ENCODE peak calls at places on chromosome 6, in eight cellular contexts. E is uterus, N is psoas muscle, M is fibroblast of mammary gland, A is mammary epithelial cell, Y is breast epithelium, X is hepatocyte, S is cardiac fibroblast. B is an unnamed sample.

GRCh38 chr6:12507641-12508040 is 208.9 kb upstream of the PHACTR1 start:
- DNase-seq in M (no peak), S (peak), X (no peak), N (no peak), Y (no peak), E (no peak), A (no peak), B (no peak)

GRCh38 chr6:54053893-54054391 is 57.3 kb upstream of the MLIP start:
- DNase-seq in N (peak), M (peak), X (peak), S (peak), E (no peak), A (peak), Y (no peak), B (peak)

GRCh38 chr6:107823047-107823557 is 1.0 kb downstream of the SCML4 start:
- DNase-seq in M (no peak), N (no peak), A (no peak), Y (no peak), S (no peak), E (no peak), X (no peak), B (no peak)

GRCh38 chr6:151389640-151390275 is 1.6 kb downstream of the ZBTB2 start:
- DNase-seq in M (peak), Y (peak), X (peak), N (peak), A (peak), E (peak), S (peak), B (peak)

GRCh38 chr6:25137497-25137896 is 141.7 kb upstream of the CARMIL1 start:
- DNase-seq in E (no peak), Y (no peak), A (no peak), X (no peak), S (no peak), N (no peak), M (peak), B (no peak)

GRCh38 chr6:38806271-38806670 is 91.2 kb downstream of the DNAH8 start:
- DNase-seq in A (no peak), S (no peak), M (no peak), X (no peak), N (no peak), E (no peak), Y (no peak), B (no peak)

GRCh38 chr6:139597781-139598368 is 223.4 kb upstream of the CITED2 start:
- DNase-seq in E (peak), Y (no peak), S (peak), A (peak), N (peak), X (peak), M (peak), B (peak)

GRCh38 chr6:154232013-154232920 is 124.3 kb downstream of the IPCEF1 start:
- DNase-seq in M (peak), E (no peak), X (no peak), N (no peak), Y (no peak), S (no peak), A (no peak), B (no peak)

GRCh38 chr6:90536516-90536915 is 50.4 kb downstream of the MAP3K7 start:
- DNase-seq in E (no peak), X (no peak), S (no peak), N (no peak), Y (no peak), A (no peak), M (no peak), B (peak)

GRCh38 chr6:154815938-154816820 is 83.0 kb downstream of the SCAF8 start:
- DNase-seq in N (no peak), Y (no peak), X (no peak), S (no peak), M (peak), E (no peak), A (no peak), B (no peak)

GRCh38 chr6:166499350-166500163 is 86.9 kb downstream of the RAMACL start:
- DNase-seq in X (no peak), E (no peak), S (no peak), Y (no peak), M (no peak), A (no peak), N (no peak), B (no peak)

GRCh38 chr6:161228911-161229591 is 44.8 kb downstream of the AGPAT4 start:
- DNase-seq in S (peak), E (no peak), X (peak), M (peak), Y (no peak), N (no peak), A (peak), B (peak)

GRCh38 chr6:135568366-135568765 is 70.8 kb upstream of the AHI1 start:
- DNase-seq in S (peak), M (peak), A (no peak), X (peak), E (no peak), Y (no peak), N (no peak), B (peak)

GRCh38 chr6:99614430-99615161 is 8.0 kb downstream of the PRDM13 start:
- DNase-seq in N (no peak), S (no peak), M (no peak), E (no peak), X (peak), Y (no peak), A (no peak), B (no peak)

GRCh38 chr6:166556871-166557322 is 29.6 kb downstream of the RAMACL start:
- DNase-seq in M (peak), A (peak), Y (peak), S (peak), E (peak), N (peak), X (no peak), B (peak)

GRCh38 chr6:169954977-169955376 is 203.6 kb downstream of the ERMARD start:
- DNase-seq in N (no peak), E (no peak), X (no peak), S (no peak), M (no peak), Y (no peak), A (no peak), B (no peak)

GRCh38 chr6:41428402-41428994 is 93.1 kb downstream of the NCR2 start:
- DNase-seq in X (peak), E (peak), A (no peak), Y (no peak), N (peak), S (no peak), M (no peak), B (no peak)

GRCh38 chr6:168744866-168745265 is 303.9 kb downstream of the SMOC2 start:
- DNase-seq in Y (no peak), M (no peak), E (no peak), S (no peak), A (no peak), X (no peak), N (no peak), B (no peak)

GRCh38 chr6:116064626-116065025 is 3.9 kb upstream of the FRK start:
- DNase-seq in A (no peak), N (no peak), X (no peak), E (no peak), M (no peak), S (peak), Y (no peak), B (no peak)

GRCh38 chr6:30781362-30781696 is 37.0 kb upstream of the IER3 start:
- DNase-seq in X (no peak), N (peak), E (no peak), M (no peak), Y (no peak), S (no peak), A (no peak), B (no peak)

GRCh38 chr6:10585232-10585887 is 64.2 kb downstream of the GCNT2 start:
- DNase-seq in M (no peak), E (no peak), X (peak), Y (no peak), S (no peak), N (no peak), A (no peak), B (no peak)

GRCh38 chr6:81950877-81951276 is 198.4 kb upstream of the TENT5A start:
- DNase-seq in N (no peak), A (peak), S (no peak), Y (no peak), X (no peak), M (peak), E (no peak), B (peak)

GRCh38 chr6:97850458-97851218 is 567.6 kb upstream of the MMS22L start:
- DNase-seq in S (peak), M (peak), N (no peak), E (no peak), Y (no peak), A (no peak), X (peak), B (peak)

GRCh38 chr6:116218172-116218633 is 35.7 kb downstream of the TSPYL4 start:
- DNase-seq in X (peak), S (peak), A (no peak), N (no peak), M (peak), E (no peak), Y (no peak), B (peak)

GRCh38 chr6:47483853-47484546 is 6.4 kb downstream of the CD2AP start:
- DNase-seq in X (no peak), M (peak), S (no peak), A (peak), Y (no peak), E (no peak), N (no peak), B (no peak)

GRCh38 chr6:16239090-16239797 is 857 bp downstream of the GMPR start:
- DNase-seq in E (peak), Y (no peak), X (peak), S (peak), A (peak), N (peak), M (no peak), B (peak)

GRCh38 chr6:75752365-75752764 is 3.3 kb downstream of the MYO6 start:
- DNase-seq in A (peak), N (no peak), X (peak), Y (no peak), E (no peak), M (no peak), S (no peak), B (no peak)

GRCh38 chr6:474454-475185 is 83.1 kb downstream of the IRF4 start:
- DNase-seq in E (no peak), X (no peak), S (no peak), A (no peak), N (no peak), M (no peak), Y (no peak), B (peak)
- H3K4me3 ChIP-seq in E (no peak), X (no peak), S (no peak), A (no peak), N (no peak), M (no peak), Y (no peak), B (no peak)

DNA sequence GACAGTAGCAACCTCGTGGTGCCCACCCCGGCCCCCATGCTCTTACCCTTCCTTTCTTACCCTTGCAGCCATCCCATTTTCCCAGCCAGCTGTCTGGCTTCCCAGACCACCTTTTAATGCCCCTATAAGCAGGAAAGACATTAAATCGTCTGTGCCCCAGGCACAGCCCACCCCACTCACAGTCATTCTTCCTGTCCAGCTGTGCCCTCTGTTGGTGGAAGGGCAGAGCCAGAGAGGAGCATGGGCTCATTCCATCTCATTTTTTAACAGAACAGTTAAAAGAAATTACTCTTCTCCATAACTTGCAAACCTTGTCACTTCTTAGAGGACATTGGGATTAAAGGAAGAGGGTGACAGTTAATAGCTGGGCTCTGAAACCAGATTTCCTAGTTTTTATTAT is 240.5 kb downstream of the NRN1 start:
- DNase-seq in E (no peak), A (no peak), S (no peak), N (no peak), Y (no peak), X (no peak), M (no peak), B (no peak)
- TF ChIP-seq CTCF in E (no peak), A (no peak), S (peak), N (peak), Y (no peak), X (no peak), M (peak), B (peak)

DNA sequence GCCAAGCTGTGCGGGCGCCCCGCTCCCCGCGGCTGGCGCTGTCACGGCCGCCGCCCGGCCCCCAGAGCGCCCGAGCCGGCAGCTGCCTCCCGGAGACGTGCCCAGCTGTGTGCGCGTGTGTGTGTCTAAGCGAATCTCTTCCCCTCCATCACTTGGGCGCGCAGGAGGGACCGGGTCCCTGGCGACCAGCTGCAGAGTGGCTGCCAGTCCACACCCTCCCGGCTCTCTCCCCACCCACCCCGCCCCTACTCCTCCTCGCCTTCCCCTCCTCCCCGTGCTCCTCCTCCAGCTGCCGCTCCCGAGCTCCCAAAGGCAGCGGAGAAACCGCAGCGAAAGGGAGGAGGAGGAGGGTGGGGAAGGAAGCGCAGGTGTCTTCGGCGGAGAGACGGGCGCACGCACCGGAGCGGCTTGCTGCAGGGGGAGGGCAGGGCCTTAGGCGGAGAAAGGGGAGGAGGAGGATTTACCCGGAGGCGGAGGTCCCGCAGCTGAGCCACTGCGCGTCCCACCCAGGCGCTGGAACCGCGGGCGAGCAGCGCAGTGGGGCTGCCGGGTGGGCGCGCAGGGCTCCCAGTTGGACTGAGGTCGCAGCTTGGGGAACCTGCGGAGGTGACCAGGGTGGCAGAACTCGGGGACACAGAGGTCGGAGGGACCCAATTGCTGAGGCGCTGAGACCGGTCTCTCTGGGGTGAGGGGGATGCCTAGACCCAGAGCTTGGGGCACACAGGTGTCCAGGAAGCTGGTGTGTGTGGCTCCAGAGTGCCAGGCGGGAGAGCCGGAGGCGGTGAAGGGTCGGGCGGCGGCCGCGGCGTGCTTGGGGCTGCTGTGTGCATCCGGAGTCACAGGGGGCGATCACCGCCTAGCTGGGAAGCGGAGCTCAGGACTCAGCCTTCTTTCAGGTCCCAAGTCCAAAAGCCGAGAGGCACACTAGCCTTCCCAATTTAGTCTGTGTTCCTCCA is at the start of gene HS3ST5:
- DNase-seq in S (peak), M (peak), A (peak), N (peak), Y (no peak), X (peak), E (no peak), B (peak)
- H3K4me3 ChIP-seq in S (peak), M (peak), A (peak), N (peak), Y (peak), X (peak), E (peak), B (peak)

GRCh38 chr6:3848925-3849605 is at the start of gene FAM50B:
- DNase-seq in Y (peak), N (peak), E (peak), X (peak), M (peak), S (peak), A (peak), B (peak)
- TF ChIP-seq CTCF in Y (peak), N (peak), E (peak), X (peak), M (peak), S (peak), A (peak), B (peak)

GRCh38 chr6:37523412-37523811 is 23.7 kb upstream of the CCDC167 start:
- DNase-seq in N (no peak), Y (no peak), X (no peak), M (no peak), E (no peak), A (no peak), S (no peak), B (no peak)

GRCh38 chr6:37522836-37523235 is 23.1 kb upstream of the CCDC167 start:
- DNase-seq in Y (no peak), N (no peak), S (no peak), E (no peak), M (no peak), A (no peak), X (no peak), B (no peak)

GRCh38 chr6:37525460-37526357 is 26.0 kb upstream of the CCDC167 start:
- DNase-seq in S (no peak), N (no peak), E (no peak), A (no peak), Y (no peak), M (peak), X (peak), B (peak)

GRCh38 chr6:37524919-37525318 is 25.2 kb upstream of the CCDC167 start:
- DNase-seq in Y (no peak), X (no peak), M (no peak), S (no peak), E (no peak), N (no peak), A (no peak), B (no peak)

GRCh38 chr6:37524025-37524647 is 24.4 kb upstream of the CCDC167 start:
- DNase-seq in N (no peak), S (no peak), X (no peak), A (no peak), E (no peak), Y (no peak), M (peak), B (peak)
- H3K4me3 ChIP-seq in N (no peak), S (no peak), X (no peak), A (no peak), E (no peak), Y (no peak), M (no peak), B (no peak)

GRCh38 chr6:44667668-44668390 is 280.3 kb downstream of the CDC5L start:
- DNase-seq in S (peak), Y (no peak), N (no peak), E (no peak), M (no peak), A (no peak), X (peak), B (peak)

GRCh38 chr6:44668976-44669934 is 281.7 kb downstream of the CDC5L start:
- DNase-seq in M (no peak), Y (no peak), X (no peak), E (no peak), A (no peak), S (no peak), N (no peak), B (no peak)

GRCh38 chr6:44670146-44670545 is 282.6 kb downstream of the CDC5L start:
- DNase-seq in S (no peak), M (no peak), A (no peak), X (no peak), E (no peak), Y (no peak), N (no peak), B (no peak)

GRCh38 chr6:44667226-44667625 is 279.7 kb downstream of the CDC5L start:
- DNase-seq in N (no peak), M (peak), E (no peak), S (peak), A (peak), X (no peak), Y (no peak), B (peak)

GRCh38 chr6:44668391-44668930 is 281.0 kb downstream of the CDC5L start:
- DNase-seq in M (no peak), X (no peak), Y (no peak), N (no peak), E (no peak), S (no peak), A (no peak), B (no peak)
- TF ChIP-seq CTCF in M (no peak), X (no peak), Y (no peak), N (no peak), E (no peak), S (no peak), A (no peak), B (no peak)

DNA sequence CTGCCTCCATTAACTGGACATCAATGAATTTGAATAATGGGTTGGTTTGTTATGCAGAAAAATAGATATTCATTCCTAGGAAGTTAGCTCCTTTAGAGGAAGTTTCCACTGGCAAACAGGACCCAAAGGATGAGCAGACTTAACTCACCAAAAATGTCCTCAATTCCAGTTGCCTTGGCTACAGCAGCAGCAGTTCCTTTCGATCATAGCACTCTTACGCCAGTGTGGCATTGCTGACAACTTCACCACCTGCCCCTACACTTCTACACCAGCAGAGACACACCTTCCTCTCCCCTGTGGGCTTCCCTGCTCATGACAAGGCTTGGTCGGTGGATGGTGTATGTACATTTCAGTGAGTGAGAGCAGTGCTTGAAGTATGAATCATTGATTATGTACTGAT is 532.8 kb downstream of the QKI start:
- DNase-seq in E (no peak), Y (no peak), N (no peak), A (no peak), X (no peak), S (no peak), M (no peak), B (no peak)
- H3K4me3 ChIP-seq in E (no peak), Y (no peak), N (no peak), A (no peak), X (no peak), S (no peak), M (no peak), B (no peak)

GRCh38 chr6:2209226-2209809 is 36.1 kb downstream of the GMDS start:
- DNase-seq in Y (no peak), N (no peak), M (peak), A (peak), E (no peak), X (peak), S (peak), B (peak)
- TF ChIP-seq CTCF in Y (peak), N (peak), M (peak), A (peak), E (no peak), X (peak), S (peak), B (peak)

DNA sequence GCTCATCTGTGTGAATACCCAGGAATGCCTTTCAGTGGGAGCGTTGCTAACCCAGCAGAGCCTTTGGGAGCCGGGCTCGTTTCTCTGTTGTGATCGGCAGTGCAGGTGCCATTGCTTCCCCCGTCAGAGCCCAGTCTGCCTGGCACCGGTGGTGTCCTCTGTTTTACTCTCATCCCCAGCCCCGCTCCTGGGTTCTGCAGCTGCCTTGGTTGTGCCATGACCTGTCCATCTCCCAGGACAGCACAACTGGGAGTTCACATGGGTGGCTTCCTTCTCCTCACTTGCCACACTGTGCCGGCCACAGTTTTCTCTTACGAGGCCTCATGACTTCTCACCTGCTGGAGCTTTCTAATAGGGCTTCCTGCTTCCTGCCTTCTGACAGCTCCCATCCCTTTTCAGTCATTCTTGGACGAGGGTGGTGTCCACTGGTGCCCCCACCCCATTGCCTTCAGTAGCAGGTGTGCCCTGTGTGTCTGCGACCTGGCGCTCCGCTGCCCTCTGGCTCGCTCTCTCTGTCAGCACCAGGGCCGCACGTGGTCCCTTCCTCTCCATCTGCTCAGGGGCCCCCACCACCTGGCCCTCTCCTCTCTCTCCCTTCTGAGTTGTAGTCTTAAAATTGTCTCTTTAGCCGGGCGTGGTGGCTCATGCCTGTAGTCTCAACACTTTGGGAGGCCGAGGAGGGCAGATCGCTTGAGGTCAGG is 110.9 kb downstream of the RPP40 start:
- DNase-seq in Y (no peak), S (no peak), N (no peak), E (no peak), A (no peak), M (no peak), X (no peak), B (no peak)
- H3K4me3 ChIP-seq in Y (no peak), S (no peak), N (no peak), E (no peak), A (no peak), M (no peak), X (no peak), B (no peak)

GRCh38 chr6:122839906-122840305 is 50.8 kb downstream of the SMPDL3A start:
- DNase-seq in S (no peak), E (no peak), M (no peak), X (no peak), A (no peak), Y (no peak), N (no peak), B (no peak)
- TF ChIP-seq CTCF in S (no peak), E (no peak), M (no peak), X (no peak), A (no peak), Y (no peak), N (no peak), B (no peak)

B was measured in fibroblast of pulmonary artery.